ENCODE peak calls at places on chromosomes 5 and 9, in seven cellular contexts. F is cerebellar cortex; X is stimulated activated CD4-positive, alpha-beta T cell treated with anti-CD3 and anti-CD28 coated beads, Interleukin-4, amount 100 ng/mL, for 24 hours; H is lung microvascular endothelial cell; L is left ventricle myocardium inferior; B is NCI-H345; Q is astrocyte of the spinal cord. Y is an unnamed sample.

GRCh38 chr9:75616841-75617566 is 273.5 kb upstream of the PCSK5 start:
- DNase-seq in F (no peak), X (no peak), H (no peak), L (no peak), B (no peak), Q (no peak), Y (no peak)

GRCh38 chr9:114407889-114408288 is 20.1 kb upstream of the AKNA start:
- DNase-seq in F (no peak), X (no peak), H (no peak), L (no peak), B (no peak), Q (no peak), Y (no peak)

GRCh38 chr5:179190851-179191505 is 130.8 kb downstream of the ZNF354C start:
- DNase-seq in F (no peak), X (no peak), H (no peak), L (no peak), B (no peak), Q (no peak), Y (no peak)

GRCh38 chr9:36818242-36818938 is 215.7 kb downstream of the PAX5 start:
- DNase-seq in F (no peak), X (no peak), H (no peak), L (no peak), B (no peak), Q (no peak), Y (no peak)

GRCh38 chr9:124427281-124427680 is 12.0 kb upstream of the PSMB7 start:
- DNase-seq in F (no peak), X (no peak), H (no peak), L (no peak), B (no peak), Q (no peak), Y (no peak)

GRCh38 chr9:135080286-135081263 is 6.9 kb upstream of the OLFM1 start:
- DNase-seq in F (no peak), X (no peak), H (no peak), L (no peak), B (no peak), Q (no peak), Y (no peak)

GRCh38 chr5:81577091-81577490 is 173.8 kb downstream of the SSBP2 start:
- DNase-seq in F (no peak), X (no peak), H (no peak), L (no peak), B (no peak), Q (no peak), Y (no peak)

GRCh38 chr9:114047717-114048116 is 30.4 kb downstream of the AMBP start:
- DNase-seq in F (no peak), X (no peak), H (peak), L (no peak), B (no peak), Q (no peak), Y (no peak)

GRCh38 chr5:40360685-40361084 is 319.0 kb upstream of the PTGER4 start:
- DNase-seq in F (no peak), X (no peak), H (no peak), L (no peak), B (no peak), Q (no peak), Y (no peak)

GRCh38 chr9:37604296-37604695 is 11.9 kb upstream of the TOMM5 start:
- DNase-seq in F (no peak), X (no peak), H (no peak), L (no peak), B (no peak), Q (no peak), Y (no peak)

GRCh38 chr9:136624184-136624951 is 38.3 kb upstream of the EGFL7 start:
- DNase-seq in F (no peak), X (no peak), H (no peak), L (no peak), B (no peak), Q (no peak), Y (no peak)

Y was measured in progenitor cell of endocrine pancreas.